ENCODE peak calls at places on chromosomes 7 and 10, in seven cellular contexts. W, T, P, Y, K, B and U are unnamed samples. For H3K27me3, the result is how much of the 10 kb centered on the place peaks cover.

GRCh38 chr10:97549587-97550322 is 22.8 kb upstream of the ANKRD2 start:
- DNase-seq in W (no peak), T (no peak), P (peak), Y (no peak), K (peak), B (no peak), U (peak)

GRCh38 chr7:123727071-123727837 is 21.5 kb downstream of the WASL start:
- DNase-seq in W (no peak), T (no peak), P (no peak), Y (no peak), K (no peak), B (peak), U (no peak)

GRCh38 chr10:86364551-86365345 is 1.8 kb downstream of the GRID1 start:
- DNase-seq in W (no peak), T (peak), P (peak), Y (no peak), K (peak), B (no peak), U (no peak)

GRCh38 chr7:20798694-20799121 is 12.0 kb upstream of the SP8 start:
- DNase-seq in W (no peak), T (no peak), P (no peak), Y (no peak), K (peak), B (no peak), U (no peak)

GRCh38 chr7:107432261-107432660 is 37.6 kb upstream of the GPR22 start:
- DNase-seq in W (no peak), T (no peak), P (no peak), Y (no peak), K (no peak), B (no peak), U (no peak)

GRCh38 chr10:98748298-98748697 is 301.6 kb upstream of the HPS1 start:
- DNase-seq in W (no peak), T (no peak), P (no peak), Y (no peak), K (peak), B (peak), U (no peak)

GRCh38 chr7:143408686-143409551 is at the start of gene EPHA1:
- DNase-seq in W (no peak), T (no peak), P (no peak), Y (peak), K (peak), B (no peak), U (no peak)

GRCh38 chr10:84818956-84819355 is 490.6 kb downstream of the CCSER2 start:
- DNase-seq in W (no peak), T (no peak), P (no peak), Y (no peak), K (no peak), B (no peak), U (no peak)

GRCh38 chr10:3393958-3394357 is 221.4 kb upstream of the PITRM1 start:
- DNase-seq in W (no peak), T (no peak), P (no peak), Y (no peak), K (no peak), B (no peak), U (no peak)

GRCh38 chr10:119235381-119235780 is 28.0 kb downstream of the GRK5 start:
- DNase-seq in W (peak), T (no peak), P (peak), Y (no peak), K (no peak), B (peak), U (no peak)

GRCh38 chr7:140506788-140507464 is 27.6 kb upstream of the MKRN1 start:
- DNase-seq in W (peak), T (no peak), P (peak), Y (no peak), K (peak), B (peak), U (peak)

GRCh38 chr10:54796876-54797275 is 4.2 kb downstream of the PCDH15 start:
- DNase-seq in W (no peak), T (no peak), P (no peak), Y (no peak), K (no peak), B (no peak), U (no peak)

GRCh38 chr7:137961200-137962177 is 40.4 kb downstream of the CREB3L2 start:
- DNase-seq in W (no peak), T (peak), P (no peak), Y (no peak), K (no peak), B (no peak), U (no peak)

GRCh38 chr10:92848037-92848440 is 281 bp upstream of the EXOC6 start:
- DNase-seq in W (no peak), T (no peak), P (no peak), Y (no peak), K (no peak), B (no peak), U (no peak)

GRCh38 chr7:130649004-130649790 is 19.4 kb downstream of the COPG2 start:
- DNase-seq in W (no peak), T (no peak), P (no peak), Y (no peak), K (no peak), B (peak), U (no peak)

GRCh38 chr10:61000769-61001730 is 57.1 kb upstream of the RHOBTB1 start:
- DNase-seq in W (peak), T (no peak), P (no peak), Y (no peak), K (peak), B (peak), U (no peak)

GRCh38 chr10:43048301-43049051 is 28.4 kb upstream of the RET start:
- DNase-seq in W (no peak), T (no peak), P (peak), Y (no peak), K (no peak), B (no peak), U (peak)

GRCh38 chr10:125166658-125167057 is 6.3 kb upstream of the CTBP2 start:
- DNase-seq in W (no peak), T (no peak), P (no peak), Y (no peak), K (no peak), B (no peak), U (no peak)

GRCh38 chr7:818031-818699 is 14.1 kb upstream of the SUN1 start:
- DNase-seq in W (no peak), T (no peak), P (peak), Y (no peak), K (peak), B (peak), U (no peak)

GRCh38 chr7:17408904-17409290 is 110.4 kb downstream of the AHR start:
- DNase-seq in W (no peak), T (no peak), P (no peak), Y (no peak), K (no peak), B (peak), U (no peak)

GRCh38 chr7:44846816-44847508 is 925 bp downstream of the H2AZ2 start:
- DNase-seq in W (no peak), T (no peak), P (no peak), Y (no peak), K (no peak), B (no peak), U (no peak)

GRCh38 chr7:32416846-32417245 is 73.3 kb downstream of the LSM5 start:
- DNase-seq in W (no peak), T (no peak), P (no peak), Y (no peak), K (no peak), B (no peak), U (no peak)

GRCh38 chr10:6365384-6365783 is 162.7 kb downstream of the PFKFB3 start:
- DNase-seq in W (no peak), T (no peak), P (no peak), Y (no peak), K (peak), B (no peak), U (no peak)

GRCh38 chr10:89086801-89087513 is 96.4 kb downstream of the FAS start:
- DNase-seq in W (peak), T (peak), P (no peak), Y (no peak), K (peak), B (peak), U (peak)

GRCh38 chr7:139623518-139623917 is 100.0 kb downstream of the CLEC2L start:
- DNase-seq in W (no peak), T (no peak), P (no peak), Y (no peak), K (peak), B (no peak), U (no peak)

GRCh38 chr10:9254353-9254752 is 1199.9 kb downstream of the GATA3 start:
- DNase-seq in W (no peak), T (no peak), P (no peak), Y (no peak), K (no peak), B (peak), U (no peak)

GRCh38 chr7:1888425-1888824 is 218.3 kb downstream of the ELFN1 start:
- DNase-seq in W (no peak), T (no peak), P (no peak), Y (no peak), K (no peak), B (no peak), U (no peak)

GRCh38 chr7:1890289-1891235 is 220.5 kb downstream of the ELFN1 start:
- DNase-seq in W (no peak), T (no peak), P (no peak), Y (no peak), K (no peak), B (no peak), U (no peak)

GRCh38 chr7:1887251-1887650 is 217.2 kb downstream of the ELFN1 start:
- DNase-seq in W (no peak), T (no peak), P (no peak), Y (no peak), K (no peak), B (no peak), U (no peak)

GRCh38 chr7:1889091-1889490 is 219.0 kb downstream of the ELFN1 start:
- DNase-seq in W (no peak), T (no peak), P (no peak), Y (no peak), K (no peak), B (no peak), U (peak)

GRCh38 chr7:1889556-1890181 is 219.6 kb downstream of the ELFN1 start:
- DNase-seq in W (no peak), T (no peak), P (no peak), Y (no peak), K (no peak), B (peak), U (no peak)
- H3K27ac ChIP-seq in W (no peak), T (no peak), P (no peak), Y (no peak), K (no peak), B (peak), U (no peak)

DNA sequence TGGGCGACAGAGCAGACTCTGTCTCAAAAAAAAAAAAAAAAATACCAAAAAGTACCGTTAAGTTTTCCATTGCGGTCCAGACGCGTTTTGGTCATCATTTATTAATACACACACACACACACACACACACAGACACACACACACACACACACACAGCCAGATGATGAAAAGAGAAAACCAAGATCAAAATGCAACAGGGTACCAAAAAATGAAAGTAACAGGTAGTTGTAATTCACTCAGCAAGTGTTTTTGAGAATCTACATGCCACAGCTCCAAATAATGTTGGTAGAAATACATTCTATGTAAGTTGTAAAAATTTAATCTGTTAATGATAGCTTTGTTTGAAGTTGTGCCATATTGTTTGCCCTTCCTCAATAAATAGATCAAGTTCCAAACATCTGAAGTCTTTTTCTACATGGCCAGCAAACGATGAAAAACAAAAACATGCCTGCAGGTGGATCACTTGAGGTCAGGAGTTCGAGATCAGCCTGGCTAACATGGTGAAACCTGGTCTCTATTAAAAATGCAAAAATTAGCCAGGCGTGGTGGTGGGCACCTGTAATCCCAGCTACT is 9.4 kb downstream of the YWHAG start:
- DNase-seq in W (no peak), T (no peak), P (no peak), Y (no peak), K (no peak), B (no peak), U (no peak)
- H3K27me3 ChIP-seq in W (under half), T (under half), P (under half), Y (under half), K (under half), B (under half), U (under half)

GRCh38 chr10:133267293-133267692 is 9.4 kb downstream of the ADAM8 start:
- DNase-seq in W (no peak), T (no peak), P (no peak), Y (no peak), K (no peak), B (no peak), U (no peak)
- H3K27ac ChIP-seq in W (no peak), T (no peak), P (no peak), Y (no peak), K (no peak), B (no peak), U (no peak)

GRCh38 chr10:48694371-48695030 is 9.8 kb downstream of the WDFY4 start:
- DNase-seq in W (no peak), T (no peak), P (no peak), Y (no peak), K (no peak), B (no peak), U (no peak)

GRCh38 chr10:48697091-48697490 is 12.4 kb downstream of the WDFY4 start:
- DNase-seq in W (no peak), T (no peak), P (no peak), Y (no peak), K (no peak), B (no peak), U (no peak)

GRCh38 chr10:48696535-48696873 is 11.8 kb downstream of the WDFY4 start:
- DNase-seq in W (no peak), T (no peak), P (no peak), Y (no peak), K (no peak), B (no peak), U (no peak)

GRCh38 chr10:48697821-48698764 is 13.4 kb downstream of the WDFY4 start:
- DNase-seq in W (no peak), T (no peak), P (no peak), Y (no peak), K (no peak), B (no peak), U (no peak)

DNA sequence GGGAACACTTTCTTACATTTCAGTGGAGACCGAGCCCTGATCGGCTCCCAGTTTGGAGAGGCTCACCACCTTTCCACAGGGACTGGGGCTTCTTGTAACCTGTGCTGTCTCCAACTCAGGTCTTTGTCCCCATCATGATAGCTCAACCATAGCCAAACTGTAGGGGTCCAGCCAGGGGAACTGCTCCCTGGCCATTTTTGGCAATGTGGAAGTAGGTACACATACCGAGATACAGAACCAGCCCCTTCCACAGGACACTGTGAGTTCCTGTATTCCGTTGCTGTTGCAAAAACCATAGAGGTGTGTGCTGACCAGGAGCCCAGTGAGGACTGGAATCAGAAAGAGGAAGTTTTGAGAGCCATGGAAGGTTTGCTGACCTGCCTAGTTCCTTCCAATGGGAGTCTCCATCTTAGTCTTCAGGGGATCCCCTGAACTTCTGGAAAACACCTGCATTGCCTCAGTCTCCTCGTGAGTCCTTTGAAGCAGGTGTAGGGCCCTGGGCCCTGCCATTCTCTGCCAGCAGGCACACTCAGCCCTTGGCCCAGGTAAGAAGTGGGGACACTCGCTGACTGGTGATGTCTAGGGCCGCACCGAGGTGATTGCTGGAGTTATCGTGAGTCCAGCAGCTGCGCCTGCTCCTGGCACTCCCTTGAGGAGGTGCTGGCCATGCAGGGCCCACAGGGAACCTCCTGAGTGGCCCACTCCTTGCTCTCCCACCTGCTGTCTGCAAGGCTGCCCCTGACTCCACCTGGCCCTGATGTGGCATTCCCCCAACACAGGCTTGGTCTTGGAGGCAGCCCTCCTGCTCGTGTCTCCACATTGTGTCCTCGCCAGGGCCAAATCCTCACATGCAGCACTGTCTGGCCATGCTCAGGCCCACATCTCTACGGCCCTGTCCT is 11.2 kb downstream of the WDFY4 start:
- DNase-seq in W (no peak), T (no peak), P (no peak), Y (no peak), K (no peak), B (no peak), U (no peak)
- H3K27me3 ChIP-seq in W (under half), T (under half), P (under half), Y (under half), K (under half), B (under half), U (under half)

GRCh38 chr10:25697412-25697811 is 236.6 kb upstream of the MYO3A start:
- DNase-seq in W (no peak), T (no peak), P (no peak), Y (no peak), K (no peak), B (no peak), U (no peak)
- H3K27ac ChIP-seq in W (no peak), T (no peak), P (no peak), Y (no peak), K (no peak), B (no peak), U (no peak)